ENCODE peak calls at places on chromosomes 4 and X, in seven cellular contexts. C, Q, W, I, Z, K and D are unnamed samples.

GRCh38 chr4:13892739-13893105 is 265.2 kb upstream of the BOD1L1 start:
- DNase-seq in C (no peak), Q (no peak), W (no peak), I (no peak), Z (no peak), K (no peak), D (no peak)

GRCh38 chrX:133265331-133265730 is 47.2 kb upstream of the TFDP3 start:
- DNase-seq in C (no peak), Q (no peak), W (peak; percentile 66), I (no peak), Z (no peak), K (peak; percentile 12), D (no peak)

GRCh38 chr4:121147923-121148443 is 16.1 kb downstream of the TNIP3 start:
- DNase-seq in C (no peak), Q (no peak), W (no peak), I (no peak), Z (no peak), K (no peak), D (no peak)

GRCh38 chr4:156109943-156110925 is 156.6 kb upstream of the CTSO start:
- DNase-seq in C (no peak), Q (no peak), W (peak; percentile 68), I (no peak), Z (no peak), K (no peak), D (no peak)

GRCh38 chr4:85707591-85707990 is 232.6 kb downstream of the ARHGAP24 start:
- DNase-seq in C (no peak), Q (no peak), W (no peak), I (peak; percentile 24), Z (no peak), K (no peak), D (no peak)

GRCh38 chr4:184807261-184807660 is 18.5 kb downstream of the ACSL1 start:
- DNase-seq in C (no peak), Q (no peak), W (no peak), I (no peak), Z (no peak), K (no peak), D (no peak)

GRCh38 chrX:13285229-13285628 is 34.6 kb downstream of the ATXN3L start:
- DNase-seq in C (no peak), Q (no peak), W (no peak), I (no peak), Z (no peak), K (no peak), D (no peak)

GRCh38 chrX:40152706-40153334 is 55.1 kb upstream of the BCOR start:
- DNase-seq in C (no peak), Q (no peak), W (no peak), I (no peak), Z (peak; percentile 76), K (no peak), D (peak; percentile 55)

GRCh38 chrX:49040376-49040955 is 2.7 kb downstream of the TFE3 start:
- DNase-seq in C (no peak), Q (no peak), W (no peak), I (no peak), Z (no peak), K (no peak), D (no peak)

GRCh38 chr4:169410839-169411770 is 140.3 kb upstream of the SH3RF1 start:
- DNase-seq in C (no peak), Q (no peak), W (no peak), I (peak; percentile 93), Z (peak; percentile 10), K (no peak), D (peak; percentile 10)

GRCh38 chr4:88352062-88352461 is 26.6 kb upstream of the HERC6 start:
- DNase-seq in C (no peak), Q (no peak), W (peak; percentile 8), I (no peak), Z (no peak), K (no peak), D (peak; percentile 12)

GRCh38 chr4:8906668-8906970 is 35.0 kb upstream of the HMX1 start:
- DNase-seq in C (no peak), Q (no peak), W (no peak), I (no peak), Z (peak; percentile 26), K (no peak), D (no peak)

GRCh38 chr4:156946508-156947197 is 24.9 kb downstream of the PDGFC start:
- DNase-seq in C (no peak), Q (peak; percentile 93), W (no peak), I (no peak), Z (no peak), K (no peak), D (no peak)

GRCh38 chr4:26273308-26273980 is 47.4 kb upstream of the RBPJ start:
- DNase-seq in C (no peak), Q (no peak), W (no peak), I (no peak), Z (no peak), K (no peak), D (no peak)

GRCh38 chr4:165378763-165379631 is at the start of gene CPE:
- DNase-seq in C (no peak), Q (peak; percentile 57), W (peak; percentile 77), I (no peak), Z (peak; percentile 95), K (peak; percentile 81), D (peak; percentile 83)

GRCh38 chrX:155718964-155719586 is 106.3 kb upstream of the TMLHE start:
- DNase-seq in C (no peak), Q (no peak), W (no peak), I (no peak), Z (no peak), K (no peak), D (peak; percentile 3)

GRCh38 chrX:67544871-67545771 is 1.3 kb downstream of the AR start:
- DNase-seq in C (no peak), Q (no peak), W (peak; percentile 51), I (no peak), Z (peak; percentile 15), K (no peak), D (peak; percentile 22)

GRCh38 chrX:25004485-25005032 is 11.2 kb downstream of the ARX start:
- DNase-seq in C (no peak), Q (no peak), W (no peak), I (no peak), Z (no peak), K (no peak), D (peak; percentile 69)

GRCh38 chr4:85166318-85166717 is 199.8 kb upstream of the WDFY3 start:
- DNase-seq in C (no peak), Q (no peak), W (no peak), I (no peak), Z (no peak), K (no peak), D (no peak)

GRCh38 chrX:97668126-97668525 is 784.4 kb downstream of the RPA4 start:
- DNase-seq in C (no peak), Q (no peak), W (no peak), I (no peak), Z (no peak), K (no peak), D (no peak)

GRCh38 chr4:2871911-2872310 is 28.3 kb downstream of the ADD1 start:
- DNase-seq in C (no peak), Q (no peak), W (no peak), I (no peak), Z (no peak), K (no peak), D (no peak)

GRCh38 chr4:112183252-112183651 is 38.0 kb downstream of the FAM241A start:
- DNase-seq in C (no peak), Q (no peak), W (no peak), I (no peak), Z (no peak), K (no peak), D (no peak)

GRCh38 chrX:17848545-17849265 is 12.4 kb downstream of the RAI2 start:
- DNase-seq in C (no peak), Q (no peak), W (no peak), I (no peak), Z (no peak), K (no peak), D (no peak)

DNA sequence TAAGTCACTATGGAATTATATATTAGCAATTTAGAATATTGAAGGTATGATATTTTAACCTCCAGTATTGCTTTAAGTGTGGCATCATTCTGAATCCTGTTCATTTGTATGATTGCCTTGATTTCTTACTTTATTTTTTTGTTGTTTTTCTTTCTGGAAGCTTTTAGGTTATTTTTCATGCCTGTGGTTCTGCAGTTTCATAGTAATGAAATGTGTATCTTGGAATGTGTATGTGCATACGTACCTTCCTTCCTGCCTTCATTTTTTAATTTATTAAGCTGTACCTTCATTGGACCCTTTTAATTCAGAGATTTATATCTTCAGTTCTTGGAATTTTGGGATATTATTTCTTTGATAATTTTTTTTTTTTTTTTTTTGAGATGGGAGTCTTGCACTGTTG is 22.1 kb downstream of the CPEB2 start:
- DNase-seq in C (no peak), Q (no peak), W (no peak), I (no peak), Z (no peak), K (no peak), D (no peak)
- TF ChIP-seq JUND in C (no peak), Q (no peak), W (no peak), I (no peak), Z (no peak), K (no peak), D (no peak)

DNA sequence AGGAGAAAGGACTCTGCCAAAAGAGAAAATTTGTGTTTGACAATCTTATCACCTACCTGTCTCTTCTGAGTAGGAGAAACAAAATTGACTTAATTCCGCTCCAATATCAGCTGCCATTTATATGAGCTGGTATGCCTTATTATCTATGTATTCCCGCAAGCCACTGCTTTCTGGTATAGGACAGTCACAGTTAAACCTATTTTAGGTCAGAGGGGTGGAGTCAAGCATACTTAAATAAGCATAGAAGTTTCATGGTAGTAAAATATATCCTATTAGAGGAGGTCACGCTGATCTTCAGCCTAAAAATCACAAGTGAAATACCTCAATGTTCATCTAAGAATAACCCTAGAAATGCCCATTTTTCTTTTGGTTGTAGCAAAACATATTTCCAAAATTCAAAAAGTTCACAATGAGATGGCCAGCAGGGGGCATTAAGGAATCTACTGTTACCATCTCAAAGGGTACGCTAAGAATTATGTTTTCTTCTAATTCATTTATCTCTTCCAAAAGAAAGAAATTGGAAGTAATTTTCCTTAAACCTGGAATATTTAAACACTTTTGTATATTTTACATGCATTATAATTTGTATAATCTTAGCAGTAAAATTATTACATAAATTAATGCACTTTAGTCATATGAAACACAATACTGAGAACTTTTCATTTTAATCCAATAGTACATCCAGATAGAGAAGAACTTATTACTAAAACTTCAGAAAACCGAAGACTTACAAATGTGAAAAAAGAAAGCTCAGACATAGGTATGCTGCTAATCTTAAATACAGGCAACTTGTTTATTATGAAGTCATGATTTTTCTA is 10.5 kb downstream of the PPAT start:
- DNase-seq in C (peak; percentile 20), Q (no peak), W (no peak), I (no peak), Z (peak; percentile 39), K (no peak), D (no peak)
- TF ChIP-seq JUND in C (no peak), Q (no peak), W (no peak), I (no peak), Z (no peak), K (no peak), D (no peak)

DNA sequence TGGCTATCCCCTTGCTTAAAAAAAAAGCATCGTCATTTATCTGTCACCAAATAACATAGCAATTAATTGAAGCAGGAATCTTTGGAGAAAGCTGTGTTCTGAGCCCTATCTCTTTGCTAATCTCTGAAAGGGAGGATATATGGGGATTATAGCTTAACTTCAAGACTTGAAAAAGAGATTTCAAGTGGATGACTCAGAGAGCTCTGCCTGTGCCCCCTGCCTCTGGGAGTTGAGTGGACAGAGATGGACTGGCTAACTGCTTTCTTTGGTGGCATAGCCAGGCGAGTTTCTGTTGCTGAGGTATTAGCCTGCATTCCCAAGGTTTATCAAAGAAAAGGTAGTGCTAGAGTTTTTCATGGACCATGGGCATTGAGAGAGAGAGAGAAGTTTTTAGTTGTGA is 91.6 kb downstream of the DDIT4L start:
- DNase-seq in C (no peak), Q (no peak), W (no peak), I (no peak), Z (no peak), K (no peak), D (no peak)
- TF ChIP-seq JUND in C (no peak), Q (no peak), W (no peak), I (no peak), Z (no peak), K (no peak), D (no peak)

GRCh38 chrX:56025872-56026571 is 206.1 kb upstream of the KLF8 start:
- DNase-seq in C (no peak), Q (no peak), W (no peak), I (no peak), Z (no peak), K (no peak), D (peak; percentile 17)
- TF ChIP-seq JUND in C (no peak), Q (no peak), W (no peak), I (no peak), Z (no peak), K (no peak), D (no peak)